ENCODE peak calls at places on chromosomes 7 and 10, in four cellular contexts. One of them, this sample, is unnamed.

GRCh38 chr10:48199580-48200377 is 74.7 kb downstream of the FRMPD2 start:
- DNase-seq in H1: no peak
- DNase-seq in IMR-90: peak; percentile 63
- DNase-seq in H9: no peak
- DNase-seq in this sample: no peak

GRCh38 chr10:34815174-34816066 is at the start of gene PARD3:
- DNase-seq in IMR-90: peak; percentile 51
- DNase-seq in H9: peak; percentile 82
- DNase-seq in H1: peak; percentile 76
- DNase-seq in this sample: peak; percentile 83

GRCh38 chr7:2471022-2471329 is 5.2 kb downstream of the GRIFIN start:
- DNase-seq in H9: no peak
- DNase-seq in H1: no peak
- DNase-seq in IMR-90: peak; percentile 74
- DNase-seq in this sample: no peak

GRCh38 chr10:34644245-34644644 is 170.9 kb downstream of the PARD3 start:
- DNase-seq in H1: no peak
- DNase-seq in IMR-90: no peak
- DNase-seq in H9: no peak
- DNase-seq in this sample: no peak

GRCh38 chr10:15796098-15796759 is 64.1 kb downstream of the MINDY3 start:
- DNase-seq in H9: no peak
- DNase-seq in IMR-90: no peak
- DNase-seq in H1: no peak
- DNase-seq in this sample: no peak

GRCh38 chr7:54278847-54279246 is 263.3 kb upstream of the VSTM2A start:
- DNase-seq in H9: no peak
- DNase-seq in IMR-90: no peak
- DNase-seq in H1: no peak
- DNase-seq in this sample: peak; percentile 72

GRCh38 chr10:77504870-77505257 is 132.7 kb downstream of the KCNMA1 start:
- DNase-seq in H1: no peak
- DNase-seq in H9: no peak
- DNase-seq in IMR-90: peak; percentile 56
- DNase-seq in this sample: peak; percentile 57

GRCh38 chr7:38975944-38976392 is 1.7 kb upstream of the POU6F2 start:
- DNase-seq in IMR-90: no peak
- DNase-seq in H9: peak; percentile 76
- DNase-seq in H1: peak; percentile 80
- DNase-seq in this sample: peak; percentile 54

GRCh38 chr10:126736737-126737136 is 66.2 kb upstream of the C10orf90 start:
- DNase-seq in H1: no peak
- DNase-seq in H9: no peak
- DNase-seq in IMR-90: no peak
- DNase-seq in this sample: no peak

GRCh38 chr7:74655785-74656420 is 1.6 kb upstream of the GTF2I start:
- DNase-seq in H1: no peak
- DNase-seq in H9: no peak
- DNase-seq in IMR-90: no peak
- DNase-seq in this sample: no peak

GRCh38 chr7:74173491-74173865 is 678 bp upstream of the EIF4H start:
- DNase-seq in H9: no peak
- DNase-seq in H1: no peak
- DNase-seq in IMR-90: no peak
- DNase-seq in this sample: no peak

GRCh38 chr7:137669706-137670105 is 177.1 kb downstream of the DGKI start:
- DNase-seq in H1: no peak
- DNase-seq in IMR-90: peak; percentile 64
- DNase-seq in H9: no peak
- DNase-seq in this sample: no peak

GRCh38 chr10:18214692-18215563 is 74.7 kb downstream of the CACNB2 start:
- DNase-seq in IMR-90: peak; percentile 73
- DNase-seq in H9: peak; percentile 41
- DNase-seq in H1: peak; percentile 59
- DNase-seq in this sample: peak; percentile 60

GRCh38 chr7:150931199-150931869 is 46.8 kb downstream of the KCNH2 start:
- DNase-seq in H1: no peak
- DNase-seq in IMR-90: no peak
- DNase-seq in H9: no peak
- DNase-seq in this sample: no peak

GRCh38 chr7:132336797-132337196 is 239.5 kb downstream of the PLXNA4 start:
- DNase-seq in H1: no peak
- DNase-seq in IMR-90: no peak
- DNase-seq in H9: no peak
- DNase-seq in this sample: no peak

GRCh38 chr10:90162464-90162863 is 461.1 kb downstream of the KIF20B start:
- DNase-seq in IMR-90: peak; percentile 18
- DNase-seq in H9: no peak
- DNase-seq in H1: no peak
- DNase-seq in this sample: no peak

GRCh38 chr10:99709480-99710229 is 22.3 kb downstream of the COX15 start:
- DNase-seq in IMR-90: peak; percentile 73
- DNase-seq in H9: peak; percentile 40
- DNase-seq in H1: no peak
- DNase-seq in this sample: peak; percentile 50

GRCh38 chr10:84412482-84412881 is 84.1 kb downstream of the CCSER2 start:
- DNase-seq in H1: no peak
- DNase-seq in H9: no peak
- DNase-seq in IMR-90: no peak
- DNase-seq in this sample: no peak
- H3K56ac ChIP-seq in H1: no peak overlapping the region
- H3K56ac ChIP-seq in H9: no peak overlapping the region
- H3K56ac ChIP-seq in IMR-90: no peak overlapping the region
- H3K56ac ChIP-seq in this sample: no peak overlapping the region

GRCh38 chr7:41255716-41256115 is 447.2 kb downstream of the INHBA start:
- DNase-seq in H9: no peak
- DNase-seq in IMR-90: no peak
- DNase-seq in H1: no peak
- DNase-seq in this sample: no peak
- H3K56ac ChIP-seq in H9: no peak overlapping the region
- H3K56ac ChIP-seq in IMR-90: no peak overlapping the region
- H3K56ac ChIP-seq in H1: no peak overlapping the region
- H3K56ac ChIP-seq in this sample: no peak overlapping the region

GRCh38 chr7:158191671-158192070 is 396.0 kb downstream of the PTPRN2 start:
- DNase-seq in H1: no peak
- DNase-seq in H9: no peak
- DNase-seq in IMR-90: no peak
- DNase-seq in this sample: no peak

GRCh38 chr7:158192956-158193355 is 394.7 kb downstream of the PTPRN2 start:
- DNase-seq in H9: no peak
- DNase-seq in IMR-90: no peak
- DNase-seq in H1: no peak
- DNase-seq in this sample: no peak

GRCh38 chr7:158192184-158192835 is 395.3 kb downstream of the PTPRN2 start:
- DNase-seq in H1: no peak
- DNase-seq in H9: no peak
- DNase-seq in IMR-90: no peak
- DNase-seq in this sample: no peak

GRCh38 chr7:158188676-158189075 is 398.9 kb downstream of the PTPRN2 start:
- DNase-seq in H9: peak; percentile 14
- DNase-seq in IMR-90: no peak
- DNase-seq in H1: no peak
- DNase-seq in this sample: no peak

GRCh38 chr7:158190756-158191155 is 396.9 kb downstream of the PTPRN2 start:
- DNase-seq in H9: no peak
- DNase-seq in IMR-90: no peak
- DNase-seq in H1: no peak
- DNase-seq in this sample: no peak
- H3K56ac ChIP-seq in H9: no peak overlapping the region
- H3K56ac ChIP-seq in IMR-90: no peak overlapping the region
- H3K56ac ChIP-seq in H1: no peak overlapping the region
- H3K56ac ChIP-seq in this sample: no peak overlapping the region

DNA sequence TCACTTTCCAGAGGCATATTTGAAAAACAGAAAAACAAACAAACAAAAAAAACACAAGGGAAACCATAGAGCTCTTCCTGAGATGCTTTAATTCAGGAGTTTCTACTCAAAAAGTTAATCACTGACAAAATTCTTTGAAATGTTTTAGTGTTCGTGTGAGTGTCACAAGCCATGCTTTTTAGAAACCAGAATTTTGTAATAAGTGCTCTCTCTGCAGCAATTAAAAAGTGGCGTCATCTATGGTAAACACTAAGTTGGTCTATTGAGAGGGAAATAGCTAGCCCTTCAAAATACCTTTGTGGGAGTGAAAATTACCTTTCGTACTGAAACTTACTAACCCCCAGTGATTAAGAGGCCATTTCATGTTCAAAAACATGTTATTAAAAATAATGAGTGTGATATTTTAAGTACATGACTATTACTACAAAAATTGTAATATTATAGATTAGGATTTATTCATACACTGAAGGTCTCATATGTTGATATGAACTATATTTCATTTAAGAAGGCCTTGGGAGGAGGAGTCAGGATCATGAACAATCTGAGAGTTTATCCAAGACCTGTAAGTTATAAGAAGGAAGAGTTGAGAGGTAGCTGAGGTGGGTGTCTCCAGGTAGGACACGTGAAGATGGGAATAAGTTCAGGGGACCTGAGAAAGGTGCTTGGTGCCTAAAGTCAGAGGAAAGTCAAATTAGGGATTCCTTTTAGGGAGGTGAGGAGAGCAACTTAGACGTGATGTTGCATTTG is 94.6 kb downstream of the PPP1R9A start:
- DNase-seq in H9: no peak
- DNase-seq in IMR-90: no peak
- DNase-seq in H1: no peak
- DNase-seq in this sample: no peak
- H3K56ac ChIP-seq in H9: no peak overlapping the region
- H3K56ac ChIP-seq in IMR-90: no peak overlapping the region
- H3K56ac ChIP-seq in H1: no peak overlapping the region
- H3K56ac ChIP-seq in this sample: no peak overlapping the region

GRCh38 chr7:92761391-92762098 is 74.8 kb downstream of the CDK6 start:
- DNase-seq in IMR-90: no peak
- DNase-seq in H9: no peak
- DNase-seq in H1: no peak
- DNase-seq in this sample: no peak

GRCh38 chr7:92766461-92767003 is 69.8 kb downstream of the CDK6 start:
- DNase-seq in H1: no peak
- DNase-seq in IMR-90: peak; percentile 57
- DNase-seq in H9: no peak
- DNase-seq in this sample: no peak

GRCh38 chr7:92765725-92766124 is 70.6 kb downstream of the CDK6 start:
- DNase-seq in H9: no peak
- DNase-seq in H1: no peak
- DNase-seq in IMR-90: peak; percentile 88
- DNase-seq in this sample: peak; percentile 40

GRCh38 chr7:92762853-92763252 is 73.5 kb downstream of the CDK6 start:
- DNase-seq in H9: no peak
- DNase-seq in IMR-90: no peak
- DNase-seq in H1: no peak
- DNase-seq in this sample: no peak

DNA sequence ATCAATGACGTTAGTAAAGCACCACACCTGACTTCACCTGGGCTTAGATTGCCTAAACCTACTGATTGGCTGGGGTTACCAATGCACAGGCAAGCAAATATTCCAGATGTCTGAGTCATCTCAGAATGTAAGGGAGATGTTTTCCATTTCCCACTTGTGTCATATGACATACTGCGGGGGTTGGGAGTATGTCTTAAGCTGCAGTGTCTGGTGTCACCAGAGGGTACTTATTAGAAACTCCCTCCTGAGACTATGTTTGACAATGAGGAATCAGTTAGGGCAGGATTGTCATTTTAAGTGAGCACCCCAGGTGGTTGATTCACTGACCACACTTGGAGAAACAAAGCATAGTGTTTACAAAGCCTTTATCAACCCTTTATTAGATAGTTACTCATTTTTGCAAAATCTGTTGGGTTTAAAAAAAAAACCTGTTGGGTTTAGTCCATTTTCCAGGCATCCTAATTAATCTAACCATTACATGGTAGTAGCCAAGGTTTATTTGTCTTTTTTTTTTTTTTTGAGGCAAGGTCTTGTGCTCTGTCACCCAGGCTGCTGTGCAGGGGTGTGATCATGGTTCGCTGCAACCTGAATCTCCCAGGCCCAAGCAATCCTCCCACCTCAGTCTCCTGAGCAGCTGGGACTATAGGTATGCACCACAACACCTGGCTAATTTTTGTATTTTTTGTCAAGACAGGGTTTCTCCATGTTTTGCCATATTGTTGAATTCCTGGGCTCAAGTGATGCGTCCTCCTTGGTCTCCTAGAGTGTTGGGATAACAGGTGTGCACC is 72.5 kb downstream of the CDK6 start:
- DNase-seq in H1: peak; percentile 70
- DNase-seq in H9: peak; percentile 84
- DNase-seq in IMR-90: peak; percentile 81
- DNase-seq in this sample: peak; percentile 90
- H3K56ac ChIP-seq in H1: no peak overlapping the region
- H3K56ac ChIP-seq in H9: no peak overlapping the region
- H3K56ac ChIP-seq in IMR-90: no peak overlapping the region
- H3K56ac ChIP-seq in this sample: no peak overlapping the region

GRCh38 chr10:79374312-79375191 is 27.3 kb downstream of the PPIF start:
- DNase-seq in IMR-90: peak; percentile 67
- DNase-seq in H9: peak; percentile 81
- DNase-seq in H1: peak; percentile 94
- DNase-seq in this sample: peak; percentile 84

GRCh38 chr10:79376751-79377556 is 29.7 kb downstream of the PPIF start:
- DNase-seq in H1: peak; percentile 37
- DNase-seq in IMR-90: no peak
- DNase-seq in H9: no peak
- DNase-seq in this sample: no peak

GRCh38 chr10:79377557-79378382 is 30.5 kb downstream of the PPIF start:
- DNase-seq in H1: no peak
- DNase-seq in IMR-90: no peak
- DNase-seq in H9: peak; percentile 20
- DNase-seq in this sample: no peak

GRCh38 chr10:79375321-79376077 is 28.2 kb downstream of the PPIF start:
- DNase-seq in H9: peak; percentile 32
- DNase-seq in IMR-90: peak; percentile 59
- DNase-seq in H1: peak; percentile 38
- DNase-seq in this sample: peak; percentile 65

DNA sequence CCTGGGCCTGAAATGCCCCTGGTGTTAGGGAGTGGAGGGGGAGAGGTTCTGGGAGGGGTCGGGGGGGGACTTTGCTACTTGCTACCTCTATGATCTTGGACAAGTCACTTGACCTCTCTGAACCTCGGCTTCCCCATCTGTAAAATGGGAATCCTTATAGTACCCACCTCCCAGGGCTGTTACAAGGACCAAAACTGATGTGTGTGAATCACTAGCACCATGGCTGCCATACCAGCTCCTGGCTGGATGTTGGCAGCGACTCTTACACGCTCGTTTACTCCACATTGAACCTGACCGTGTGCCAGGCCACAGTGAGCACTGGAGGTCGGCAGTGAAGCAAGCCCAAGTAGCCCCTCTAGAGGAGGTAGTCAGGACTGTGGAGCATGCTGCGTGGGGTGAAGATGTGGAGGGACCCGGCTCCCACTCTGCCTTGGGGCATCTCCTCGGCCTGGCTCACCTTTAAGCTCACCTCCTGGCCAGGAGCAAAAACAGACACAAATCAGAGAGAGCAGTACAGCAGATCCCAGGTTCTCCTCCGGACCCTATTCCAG is 28.9 kb downstream of the PPIF start:
- DNase-seq in IMR-90: no peak
- DNase-seq in H9: peak; percentile 14
- DNase-seq in H1: peak; percentile 39
- DNase-seq in this sample: no peak
- H3K56ac ChIP-seq in IMR-90: no peak overlapping the region
- H3K56ac ChIP-seq in H9: no peak overlapping the region
- H3K56ac ChIP-seq in H1: no peak overlapping the region
- H3K56ac ChIP-seq in this sample: peak overlapping the region; percentile 58

This sample was measured in mesendoderm.